ENCODE peak calls at places on chromosomes 5 and 9, in nine cellular contexts. Y is SK-MEL-5; F is right atrium auricular region; H is A673; Z is activated CD4-positive, alpha-beta T cell treated with anti-CD3 and anti-CD28 coated beads, Interleukin-2, amount 50 U/mL, for 24 hours; M is right cardiac atrium; G is GM13977; E is glutamatergic neuron; L is GM10248. D is an unnamed sample.

GRCh38 chr5:123754167-123754840 is 242.3 kb downstream of the CSNK1G3 start:
- DNase-seq in Y (peak), F (no peak), H (peak), Z (no peak), M (no peak), G (no peak), E (no peak), L (no peak), D (no peak)

GRCh38 chr5:112205840-112206239 is 213.2 kb downstream of the EPB41L4A start:
- DNase-seq in Y (no peak), F (no peak), H (no peak), Z (no peak), M (no peak), G (no peak), E (peak), L (no peak), D (no peak)

GRCh38 chr5:133902521-133903118 is 65.8 kb downstream of the C5orf15 start:
- DNase-seq in Y (no peak), F (no peak), H (no peak), Z (no peak), M (no peak), G (no peak), E (peak), L (no peak), D (no peak)

GRCh38 chr5:93186031-93186682 is 394.9 kb downstream of the NR2F1-AS1 start:
- DNase-seq in Y (no peak), F (no peak), H (no peak), Z (no peak), M (no peak), G (no peak), E (no peak), L (no peak), D (no peak)

GRCh38 chr5:151413800-151414199 is 33.6 kb upstream of the SLC36A1 start:
- DNase-seq in Y (no peak), F (no peak), H (no peak), Z (no peak), M (no peak), G (no peak), E (no peak), L (no peak), D (no peak)

GRCh38 chr9:88733651-88734470 is 198.9 kb downstream of the NXNL2 start:
- DNase-seq in Y (no peak), F (peak), H (peak), Z (no peak), M (peak), G (no peak), E (peak), L (no peak), D (no peak)

GRCh38 chr9:96192710-96193109 is 109.3 kb downstream of the HSD17B3 start:
- DNase-seq in Y (no peak), F (no peak), H (no peak), Z (no peak), M (no peak), G (no peak), E (no peak), L (no peak), D (no peak)

GRCh38 chr5:42423285-42424152 is at the start of gene GHR:
- DNase-seq in Y (peak), F (peak), H (peak), Z (no peak), M (peak), G (peak), E (peak), L (peak), D (peak)

GRCh38 chr5:9621379-9621903 is 8.7 kb downstream of the TAS2R1 start:
- DNase-seq in Y (peak), F (no peak), H (no peak), Z (no peak), M (no peak), G (no peak), E (no peak), L (no peak), D (no peak)

GRCh38 chr9:116115731-116116353 is 37.7 kb upstream of the PAPPA start:
- DNase-seq in Y (no peak), F (no peak), H (no peak), Z (no peak), M (no peak), G (no peak), E (no peak), L (no peak), D (no peak)

GRCh38 chr9:75602074-75602473 is 288.4 kb upstream of the PCSK5 start:
- DNase-seq in Y (no peak), F (no peak), H (no peak), Z (no peak), M (no peak), G (no peak), E (no peak), L (no peak), D (no peak)

GRCh38 chr9:13033959-13034695 is 245.4 kb downstream of the MPDZ start:
- DNase-seq in Y (peak), F (peak), H (peak), Z (no peak), M (peak), G (peak), E (peak), L (peak), D (peak)

GRCh38 chr9:111514967-111515366 is 10.0 kb upstream of the ZNF483 start:
- DNase-seq in Y (no peak), F (no peak), H (no peak), Z (no peak), M (no peak), G (no peak), E (no peak), L (no peak), D (no peak)

GRCh38 chr5:74643160-74643562 is 2.6 kb upstream of the ENC1 start:
- DNase-seq in Y (peak), F (no peak), H (peak), Z (no peak), M (peak), G (no peak), E (no peak), L (no peak), D (no peak)

GRCh38 chr5:71533614-71534013 is 53.5 kb upstream of the MCCC2 start:
- DNase-seq in Y (peak), F (no peak), H (peak), Z (no peak), M (no peak), G (peak), E (no peak), L (peak), D (peak)

GRCh38 chr5:78511116-78511906 is 137.3 kb downstream of the LHFPL2 start:
- DNase-seq in Y (peak), F (no peak), H (no peak), Z (no peak), M (no peak), G (no peak), E (no peak), L (no peak), D (no peak)

GRCh38 chr9:99870126-99870525 is 36.3 kb upstream of the STX17 start:
- DNase-seq in Y (no peak), F (no peak), H (no peak), Z (no peak), M (no peak), G (no peak), E (no peak), L (no peak), D (no peak)

GRCh38 chr9:42396318-42396717 is 212.9 kb downstream of the SPATA31A6 start:
- DNase-seq in Y (no peak), F (no peak), H (no peak), Z (no peak), M (no peak), G (no peak), E (no peak), L (no peak), D (no peak)

GRCh38 chr9:2087500-2088313 is 72.6 kb downstream of the SMARCA2 start:
- DNase-seq in Y (peak), F (no peak), H (peak), Z (no peak), M (no peak), G (peak), E (no peak), L (peak), D (peak)